ENCODE peak calls at places on chromosomes 16 and 17, in six cellular contexts. I is AG08395; K is hypothalamus; G is activated CD8-positive, alpha-beta T cell treated with anti-CD3 and anti-CD28 coated beads, Interleukin-2, amount 10 ng/mL, durations not matched to agents 7 days and 5 days; D is GM03348; R is aorta. L is an unnamed sample.

GRCh38 chr16:56743840-56744239 is 13.9 kb downstream of the NUP93 start:
- DNase-seq in I (peak; percentile 88), K (no peak), G (no peak), D (peak; percentile 44), R (no peak), L (peak; percentile 83)

GRCh38 chr17:35129973-35130351 is 8.5 kb downstream of the FNDC8 start:
- DNase-seq in I (no peak), K (no peak), G (no peak), D (no peak), R (no peak), L (no peak)

GRCh38 chr17:7435676-7436555 is 681 bp downstream of the TMEM102 start:
- DNase-seq in I (no peak), K (no peak), G (peak; percentile 75), D (no peak), R (peak; percentile 86), L (no peak)

GRCh38 chr17:50909765-50910661 is 43.9 kb upstream of the TOB1 start:
- DNase-seq in I (no peak), K (no peak), G (peak; percentile 85), D (no peak), R (no peak), L (no peak)

GRCh38 chr16:52416888-52417287 is 130.1 kb downstream of the TOX3 start:
- DNase-seq in I (no peak), K (no peak), G (no peak), D (no peak), R (no peak), L (no peak)

GRCh38 chr17:4310349-4311060 is 46.7 kb upstream of the ANKFY1 start:
- DNase-seq in I (no peak), K (no peak), G (no peak), D (no peak), R (no peak), L (no peak)

GRCh38 chr16:31700200-31700529 is 172.5 kb downstream of the AHSP start:
- DNase-seq in I (peak; percentile 70), K (no peak), G (no peak), D (peak; percentile 52), R (no peak), L (no peak)

GRCh38 chr17:16286947-16287562 is 66.2 kb downstream of the CENPV start:
- DNase-seq in I (no peak), K (no peak), G (no peak), D (no peak), R (peak; percentile 80), L (no peak)

GRCh38 chr16:79599256-79599836 is 1.2 kb downstream of the MAF start:
- DNase-seq in I (no peak), K (peak; percentile 44), G (no peak), D (peak; percentile 25), R (peak; percentile 81), L (no peak)